ENCODE peak calls at places on chromosomes 7 and 10, in six cellular contexts. A, N, P, H, C and Q are unnamed samples.

GRCh38 chr10:58436071-58436470 is 50.9 kb downstream of the TFAM start:
- DNase-seq in A (no peak), N (no peak), P (no peak), H (no peak), C (no peak), Q (no peak)

GRCh38 chr7:17558558-17559332 is 260.3 kb downstream of the AHR start:
- DNase-seq in A (no peak), N (no peak), P (no peak), H (no peak), C (no peak), Q (no peak)

GRCh38 chr7:102318482-102318971 is 31.9 kb downstream of the SH2B2 start:
- DNase-seq in A (no peak), N (no peak), P (peak), H (no peak), C (no peak), Q (no peak)

GRCh38 chr10:29619273-29619672 is 15.5 kb downstream of the SVIL start:
- DNase-seq in A (no peak), N (no peak), P (no peak), H (no peak), C (peak), Q (no peak)

GRCh38 chr7:84637568-84638338 is 443.2 kb upstream of the SEMA3A start:
- DNase-seq in A (no peak), N (no peak), P (no peak), H (no peak), C (no peak), Q (no peak)

GRCh38 chr10:88471909-88472308 is 111.2 kb downstream of the RNLS start:
- DNase-seq in A (no peak), N (no peak), P (no peak), H (no peak), C (no peak), Q (no peak)

GRCh38 chr7:129367700-129368388 is 66.4 kb upstream of the STRIP2 start:
- DNase-seq in A (peak), N (peak), P (peak), H (peak), C (no peak), Q (peak)

GRCh38 chr7:135508853-135509588 is 881 bp downstream of the CNOT4 start:
- DNase-seq in A (peak), N (peak), P (no peak), H (peak), C (no peak), Q (peak)

GRCh38 chr10:102646610-102647432 is 2.5 kb downstream of the TRIM8 start:
- DNase-seq in A (peak), N (no peak), P (no peak), H (no peak), C (no peak), Q (no peak)

GRCh38 chr10:100710151-100710871 is 35.1 kb upstream of the PAX2 start:
- DNase-seq in A (peak), N (no peak), P (peak), H (no peak), C (no peak), Q (no peak)
- TF ChIP-seq CTCF in A (no peak), N (no peak), P (no peak), H (no peak), C (no peak), Q (no peak)

GRCh38 chr7:93447509-93447908 is 127.0 kb downstream of the CALCR start:
- DNase-seq in A (no peak), N (no peak), P (no peak), H (no peak), C (no peak), Q (no peak)

GRCh38 chr7:93442478-93443224 is 131.9 kb downstream of the CALCR start:
- DNase-seq in A (peak), N (peak), P (peak), H (peak), C (no peak), Q (no peak)
- TF ChIP-seq CTCF in A (peak), N (peak), P (peak), H (peak), C (no peak), Q (peak)

GRCh38 chr7:151244156-151244870 is 4.2 kb downstream of the SMARCD3 start:
- DNase-seq in A (peak), N (no peak), P (peak), H (no peak), C (no peak), Q (peak)

GRCh38 chr7:151247016-151247580 is 1.4 kb downstream of the SMARCD3 start:
- DNase-seq in A (no peak), N (no peak), P (no peak), H (no peak), C (no peak), Q (no peak)

GRCh38 chr7:151244871-151245346 is 3.6 kb downstream of the SMARCD3 start:
- DNase-seq in A (peak), N (no peak), P (no peak), H (no peak), C (no peak), Q (no peak)

GRCh38 chr7:151246161-151247015 is 2.1 kb downstream of the SMARCD3 start:
- DNase-seq in A (peak), N (no peak), P (no peak), H (no peak), C (no peak), Q (no peak)

GRCh38 chr7:151245360-151246160 is 2.9 kb downstream of the SMARCD3 start:
- DNase-seq in A (peak), N (no peak), P (peak), H (peak), C (no peak), Q (peak)
- TF ChIP-seq CTCF in A (peak), N (peak), P (peak), H (peak), C (peak), Q (peak)

GRCh38 chr10:115948415-115948814 is 324.6 kb downstream of the GFRA1 start:
- DNase-seq in A (no peak), N (no peak), P (no peak), H (no peak), C (no peak), Q (no peak)
- TF ChIP-seq CTCF in A (peak), N (no peak), P (no peak), H (peak), C (no peak), Q (no peak)

GRCh38 chr10:8873310-8873709 is 818.8 kb downstream of the GATA3 start:
- DNase-seq in A (no peak), N (no peak), P (no peak), H (no peak), C (no peak), Q (no peak)
- TF ChIP-seq CTCF in A (peak), N (no peak), P (no peak), H (no peak), C (no peak), Q (peak)

GRCh38 chr10:132411561-132412253 is 14.7 kb downstream of the PWWP2B start:
- DNase-seq in A (no peak), N (no peak), P (no peak), H (no peak), C (no peak), Q (peak)
- TF ChIP-seq CTCF in A (no peak), N (no peak), P (no peak), H (no peak), C (no peak), Q (no peak)